ENCODE peak calls at places on chromosomes 16 and 17, in ten cellular contexts. One of them, this sample, is unnamed.

GRCh38 chr17:20084621-20085282 is 75.6 kb downstream of the SPECC1 start:
- DNase-seq in left ventricle myocardium inferior: no peak
- DNase-seq in endothelial cell: no peak
- DNase-seq in AG10803: no peak
- DNase-seq in cardiac fibroblast: no peak
- DNase-seq in GM13976: no peak
- DNase-seq in kidney epithelial cell: no peak
- DNase-seq in stomach: no peak
- DNase-seq in activated CD8-positive, alpha-beta T cell treated with anti-CD3 and anti-CD28 coated beads for 36 hours: no peak
- DNase-seq in fibroblast of pulmonary artery: no peak
- DNase-seq in this sample: no peak

GRCh38 chr16:9139965-9140364 is 48.5 kb downstream of the HAPSTR1 start:
- DNase-seq in left ventricle myocardium inferior: no peak
- DNase-seq in endothelial cell: peak; percentile 41
- DNase-seq in AG10803: peak; percentile 43
- DNase-seq in cardiac fibroblast: peak; percentile 41
- DNase-seq in GM13976: no peak
- DNase-seq in kidney epithelial cell: no peak
- DNase-seq in stomach: no peak
- DNase-seq in activated CD8-positive, alpha-beta T cell treated with anti-CD3 and anti-CD28 coated beads for 36 hours: peak; percentile 35
- DNase-seq in fibroblast of pulmonary artery: peak; percentile 47
- DNase-seq in this sample: no peak

GRCh38 chr17:17712268-17712924 is 31.1 kb downstream of the RAI1 start:
- DNase-seq in left ventricle myocardium inferior: no peak
- DNase-seq in endothelial cell: no peak
- DNase-seq in AG10803: peak; percentile 88
- DNase-seq in cardiac fibroblast: peak; percentile 86
- DNase-seq in GM13976: peak; percentile 73
- DNase-seq in kidney epithelial cell: no peak
- DNase-seq in stomach: no peak
- DNase-seq in activated CD8-positive, alpha-beta T cell treated with anti-CD3 and anti-CD28 coated beads for 36 hours: peak; percentile 58
- DNase-seq in fibroblast of pulmonary artery: peak; percentile 94
- DNase-seq in this sample: no peak

GRCh38 chr17:41537614-41537954 is 9.5 kb upstream of the KRT19 start:
- DNase-seq in left ventricle myocardium inferior: no peak
- DNase-seq in endothelial cell: no peak
- DNase-seq in AG10803: no peak
- DNase-seq in cardiac fibroblast: no peak
- DNase-seq in GM13976: no peak
- DNase-seq in kidney epithelial cell: no peak
- DNase-seq in stomach: no peak
- DNase-seq in activated CD8-positive, alpha-beta T cell treated with anti-CD3 and anti-CD28 coated beads for 36 hours: no peak
- DNase-seq in fibroblast of pulmonary artery: no peak
- DNase-seq in this sample: no peak

GRCh38 chr17:57293077-57293476 is 36.8 kb downstream of the MSI2 start:
- DNase-seq in left ventricle myocardium inferior: peak; percentile 27
- DNase-seq in endothelial cell: no peak
- DNase-seq in AG10803: no peak
- DNase-seq in cardiac fibroblast: peak; percentile 9
- DNase-seq in GM13976: no peak
- DNase-seq in kidney epithelial cell: peak; percentile 77
- DNase-seq in stomach: no peak
- DNase-seq in activated CD8-positive, alpha-beta T cell treated with anti-CD3 and anti-CD28 coated beads for 36 hours: no peak
- DNase-seq in fibroblast of pulmonary artery: no peak
- DNase-seq in this sample: no peak

GRCh38 chr17:8063761-8064589 is 23.5 kb downstream of the ALOX12B start:
- DNase-seq in left ventricle myocardium inferior: no peak
- DNase-seq in endothelial cell: no peak
- DNase-seq in AG10803: no peak
- DNase-seq in cardiac fibroblast: no peak
- DNase-seq in GM13976: no peak
- DNase-seq in kidney epithelial cell: no peak
- DNase-seq in stomach: no peak
- DNase-seq in activated CD8-positive, alpha-beta T cell treated with anti-CD3 and anti-CD28 coated beads for 36 hours: no peak
- DNase-seq in fibroblast of pulmonary artery: no peak
- DNase-seq in this sample: no peak

GRCh38 chr17:64732336-64733006 is 70.4 kb upstream of the SMURF2 start:
- DNase-seq in left ventricle myocardium inferior: peak; percentile 46
- DNase-seq in endothelial cell: no peak
- DNase-seq in AG10803: peak; percentile 73
- DNase-seq in cardiac fibroblast: peak; percentile 86
- DNase-seq in GM13976: no peak
- DNase-seq in kidney epithelial cell: no peak
- DNase-seq in stomach: no peak
- DNase-seq in activated CD8-positive, alpha-beta T cell treated with anti-CD3 and anti-CD28 coated beads for 36 hours: no peak
- DNase-seq in fibroblast of pulmonary artery: peak; percentile 86
- DNase-seq in this sample: no peak

GRCh38 chr16:49855822-49856740 is at the start of gene ZNF423:
- DNase-seq in left ventricle myocardium inferior: no peak
- DNase-seq in endothelial cell: peak; percentile 53
- DNase-seq in AG10803: no peak
- DNase-seq in cardiac fibroblast: no peak
- DNase-seq in GM13976: no peak
- DNase-seq in kidney epithelial cell: no peak
- DNase-seq in stomach: no peak
- DNase-seq in activated CD8-positive, alpha-beta T cell treated with anti-CD3 and anti-CD28 coated beads for 36 hours: no peak
- DNase-seq in fibroblast of pulmonary artery: peak; percentile 15
- DNase-seq in this sample: peak; percentile 50

GRCh38 chr17:1979182-1979980 is 45.8 kb downstream of the RTN4RL1 start:
- DNase-seq in left ventricle myocardium inferior: no peak
- DNase-seq in endothelial cell: no peak
- DNase-seq in AG10803: no peak
- DNase-seq in cardiac fibroblast: no peak
- DNase-seq in GM13976: no peak
- DNase-seq in kidney epithelial cell: no peak
- DNase-seq in stomach: no peak
- DNase-seq in activated CD8-positive, alpha-beta T cell treated with anti-CD3 and anti-CD28 coated beads for 36 hours: no peak
- DNase-seq in fibroblast of pulmonary artery: no peak
- DNase-seq in this sample: no peak

GRCh38 chr17:80850109-80850508 is 141.5 kb upstream of the CHMP6 start:
- DNase-seq in left ventricle myocardium inferior: no peak
- DNase-seq in endothelial cell: no peak
- DNase-seq in AG10803: no peak
- DNase-seq in cardiac fibroblast: no peak
- DNase-seq in GM13976: no peak
- DNase-seq in kidney epithelial cell: no peak
- DNase-seq in stomach: no peak
- DNase-seq in activated CD8-positive, alpha-beta T cell treated with anti-CD3 and anti-CD28 coated beads for 36 hours: no peak
- DNase-seq in fibroblast of pulmonary artery: no peak
- DNase-seq in this sample: no peak

GRCh38 chr17:17361543-17362511 is 58.7 kb downstream of the NT5M start:
- DNase-seq in left ventricle myocardium inferior: peak; percentile 47
- DNase-seq in endothelial cell: no peak
- DNase-seq in AG10803: peak; percentile 50
- DNase-seq in cardiac fibroblast: peak; percentile 33
- DNase-seq in GM13976: no peak
- DNase-seq in kidney epithelial cell: no peak
- DNase-seq in stomach: no peak
- DNase-seq in activated CD8-positive, alpha-beta T cell treated with anti-CD3 and anti-CD28 coated beads for 36 hours: no peak
- DNase-seq in fibroblast of pulmonary artery: no peak
- DNase-seq in this sample: no peak

GRCh38 chr17:80430446-80431245 is 15.7 kb downstream of the ENDOV start:
- DNase-seq in left ventricle myocardium inferior: no peak
- DNase-seq in endothelial cell: no peak
- DNase-seq in AG10803: no peak
- DNase-seq in cardiac fibroblast: no peak
- DNase-seq in GM13976: no peak
- DNase-seq in kidney epithelial cell: no peak
- DNase-seq in stomach: no peak
- DNase-seq in activated CD8-positive, alpha-beta T cell treated with anti-CD3 and anti-CD28 coated beads for 36 hours: no peak
- DNase-seq in fibroblast of pulmonary artery: no peak
- DNase-seq in this sample: no peak

GRCh38 chr16:28587386-28587785 is 9.5 kb downstream of the SULT1A2 start:
- DNase-seq in left ventricle myocardium inferior: no peak
- DNase-seq in endothelial cell: no peak
- DNase-seq in AG10803: no peak
- DNase-seq in cardiac fibroblast: no peak
- DNase-seq in GM13976: no peak
- DNase-seq in kidney epithelial cell: no peak
- DNase-seq in stomach: no peak
- DNase-seq in activated CD8-positive, alpha-beta T cell treated with anti-CD3 and anti-CD28 coated beads for 36 hours: no peak
- DNase-seq in fibroblast of pulmonary artery: no peak
- DNase-seq in this sample: no peak

GRCh38 chr17:36947922-36948716 is 635 bp upstream of the AATF start:
- DNase-seq in left ventricle myocardium inferior: no peak
- DNase-seq in endothelial cell: no peak
- DNase-seq in AG10803: no peak
- DNase-seq in cardiac fibroblast: no peak
- DNase-seq in GM13976: no peak
- DNase-seq in kidney epithelial cell: no peak
- DNase-seq in stomach: no peak
- DNase-seq in activated CD8-positive, alpha-beta T cell treated with anti-CD3 and anti-CD28 coated beads for 36 hours: no peak
- DNase-seq in fibroblast of pulmonary artery: no peak
- DNase-seq in this sample: no peak

DNA sequence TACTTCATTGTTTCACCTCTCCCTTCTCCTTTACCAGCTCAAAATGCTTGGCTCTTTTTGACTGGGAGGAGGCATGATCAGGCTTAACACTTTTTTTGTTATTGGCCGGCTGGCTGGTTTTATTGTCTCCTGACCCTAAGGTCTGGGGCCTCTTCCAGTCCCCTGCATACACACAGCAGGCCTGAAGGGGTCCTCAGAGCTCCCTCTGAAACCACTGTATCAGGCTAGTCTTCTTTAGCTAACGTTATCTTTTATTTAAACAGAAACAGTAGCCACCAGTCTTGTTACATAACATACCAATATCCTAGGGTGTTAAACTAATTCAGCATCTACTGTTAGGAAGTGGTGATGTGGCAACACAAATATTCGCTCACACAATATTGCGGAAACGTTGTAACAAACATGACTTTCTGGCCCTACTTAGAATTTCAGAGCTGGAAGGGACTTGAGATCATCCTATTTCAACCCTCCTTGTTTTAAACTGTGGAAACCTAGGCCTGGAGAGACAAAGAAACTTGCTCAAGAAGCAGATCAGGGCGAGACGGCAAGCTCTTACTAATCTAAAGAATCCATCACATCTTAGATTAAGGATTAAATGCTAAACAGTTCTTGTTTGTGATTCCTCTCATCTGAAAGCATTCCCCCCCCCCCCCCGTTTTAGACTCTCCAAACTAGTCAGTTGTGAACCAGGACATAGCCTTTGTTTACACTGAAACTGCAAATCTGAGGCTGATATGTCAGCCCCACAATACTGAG is 1.7 kb upstream of the YPEL2 start:
- DNase-seq in left ventricle myocardium inferior: peak; percentile 61
- DNase-seq in endothelial cell: peak; percentile 59
- DNase-seq in AG10803: peak; percentile 91
- DNase-seq in cardiac fibroblast: peak; percentile 92
- DNase-seq in GM13976: peak; percentile 72
- DNase-seq in kidney epithelial cell: no peak
- DNase-seq in stomach: peak; percentile 66
- DNase-seq in activated CD8-positive, alpha-beta T cell treated with anti-CD3 and anti-CD28 coated beads for 36 hours: peak; percentile 72
- DNase-seq in fibroblast of pulmonary artery: peak; percentile 91
- DNase-seq in this sample: peak; percentile 21
- TF ChIP-seq CTCF in left ventricle myocardium inferior: peak; percentile 94
- TF ChIP-seq CTCF in endothelial cell: peak; percentile 53
- TF ChIP-seq CTCF in AG10803: peak; percentile 97
- TF ChIP-seq CTCF in cardiac fibroblast: peak; percentile 87
- TF ChIP-seq CTCF in GM13976: peak; percentile 71
- TF ChIP-seq CTCF in kidney epithelial cell: peak; percentile 92
- TF ChIP-seq CTCF in stomach: peak; percentile 81
- TF ChIP-seq CTCF in activated CD8-positive, alpha-beta T cell treated with anti-CD3 and anti-CD28 coated beads for 36 hours: peak; percentile 93
- TF ChIP-seq CTCF in fibroblast of pulmonary artery: peak; percentile 97
- TF ChIP-seq CTCF in this sample: peak; percentile 80

GRCh38 chr16:81214745-81215166 is 23.7 kb upstream of the BCO1 start:
- DNase-seq in left ventricle myocardium inferior: no peak
- DNase-seq in endothelial cell: peak; percentile 21
- DNase-seq in AG10803: peak; percentile 33
- DNase-seq in cardiac fibroblast: peak; percentile 32
- DNase-seq in GM13976: peak; percentile 46
- DNase-seq in kidney epithelial cell: no peak
- DNase-seq in stomach: peak; percentile 38
- DNase-seq in activated CD8-positive, alpha-beta T cell treated with anti-CD3 and anti-CD28 coated beads for 36 hours: peak; percentile 15
- DNase-seq in fibroblast of pulmonary artery: peak; percentile 29
- DNase-seq in this sample: no peak
- TF ChIP-seq CTCF in left ventricle myocardium inferior: peak; percentile 47
- TF ChIP-seq CTCF in endothelial cell: peak; percentile 21
- TF ChIP-seq CTCF in AG10803: peak; percentile 55
- TF ChIP-seq CTCF in cardiac fibroblast: peak; percentile 63
- TF ChIP-seq CTCF in GM13976: no peak
- TF ChIP-seq CTCF in kidney epithelial cell: peak; percentile 42
- TF ChIP-seq CTCF in stomach: no peak
- TF ChIP-seq CTCF in activated CD8-positive, alpha-beta T cell treated with anti-CD3 and anti-CD28 coated beads for 36 hours: no peak
- TF ChIP-seq CTCF in fibroblast of pulmonary artery: peak; percentile 61
- TF ChIP-seq CTCF in this sample: peak; percentile 52

GRCh38 chr17:78766225-78766624 is 15.8 kb downstream of the CYTH1 start:
- DNase-seq in left ventricle myocardium inferior: no peak
- DNase-seq in endothelial cell: no peak
- DNase-seq in AG10803: no peak
- DNase-seq in cardiac fibroblast: no peak
- DNase-seq in GM13976: no peak
- DNase-seq in kidney epithelial cell: no peak
- DNase-seq in stomach: no peak
- DNase-seq in activated CD8-positive, alpha-beta T cell treated with anti-CD3 and anti-CD28 coated beads for 36 hours: no peak
- DNase-seq in fibroblast of pulmonary artery: no peak
- DNase-seq in this sample: no peak

GRCh38 chr17:78771758-78772382 is 10.2 kb downstream of the CYTH1 start:
- DNase-seq in left ventricle myocardium inferior: no peak
- DNase-seq in endothelial cell: no peak
- DNase-seq in AG10803: no peak
- DNase-seq in cardiac fibroblast: no peak
- DNase-seq in GM13976: peak; percentile 63
- DNase-seq in kidney epithelial cell: no peak
- DNase-seq in stomach: no peak
- DNase-seq in activated CD8-positive, alpha-beta T cell treated with anti-CD3 and anti-CD28 coated beads for 36 hours: no peak
- DNase-seq in fibroblast of pulmonary artery: no peak
- DNase-seq in this sample: no peak

GRCh38 chr17:78767806-78768205 is 14.3 kb downstream of the CYTH1 start:
- DNase-seq in left ventricle myocardium inferior: no peak
- DNase-seq in endothelial cell: no peak
- DNase-seq in AG10803: no peak
- DNase-seq in cardiac fibroblast: no peak
- DNase-seq in GM13976: no peak
- DNase-seq in kidney epithelial cell: no peak
- DNase-seq in stomach: no peak
- DNase-seq in activated CD8-positive, alpha-beta T cell treated with anti-CD3 and anti-CD28 coated beads for 36 hours: no peak
- DNase-seq in fibroblast of pulmonary artery: no peak
- DNase-seq in this sample: no peak

GRCh38 chr17:78766743-78767294 is 15.3 kb downstream of the CYTH1 start:
- DNase-seq in left ventricle myocardium inferior: no peak
- DNase-seq in endothelial cell: no peak
- DNase-seq in AG10803: no peak
- DNase-seq in cardiac fibroblast: no peak
- DNase-seq in GM13976: no peak
- DNase-seq in kidney epithelial cell: no peak
- DNase-seq in stomach: no peak
- DNase-seq in activated CD8-positive, alpha-beta T cell treated with anti-CD3 and anti-CD28 coated beads for 36 hours: no peak
- DNase-seq in fibroblast of pulmonary artery: no peak
- DNase-seq in this sample: no peak

GRCh38 chr17:78769200-78769773 is 12.8 kb downstream of the CYTH1 start:
- DNase-seq in left ventricle myocardium inferior: no peak
- DNase-seq in endothelial cell: no peak
- DNase-seq in AG10803: no peak
- DNase-seq in cardiac fibroblast: no peak
- DNase-seq in GM13976: no peak
- DNase-seq in kidney epithelial cell: no peak
- DNase-seq in stomach: no peak
- DNase-seq in activated CD8-positive, alpha-beta T cell treated with anti-CD3 and anti-CD28 coated beads for 36 hours: peak; percentile 58
- DNase-seq in fibroblast of pulmonary artery: no peak
- DNase-seq in this sample: no peak
- TF ChIP-seq CTCF in left ventricle myocardium inferior: no peak
- TF ChIP-seq CTCF in endothelial cell: no peak
- TF ChIP-seq CTCF in AG10803: no peak
- TF ChIP-seq CTCF in cardiac fibroblast: no peak
- TF ChIP-seq CTCF in GM13976: no peak
- TF ChIP-seq CTCF in kidney epithelial cell: no peak
- TF ChIP-seq CTCF in stomach: no peak
- TF ChIP-seq CTCF in activated CD8-positive, alpha-beta T cell treated with anti-CD3 and anti-CD28 coated beads for 36 hours: peak; percentile 51
- TF ChIP-seq CTCF in fibroblast of pulmonary artery: no peak
- TF ChIP-seq CTCF in this sample: no peak

GRCh38 chr17:66975614-66976378 is 11.3 kb downstream of the CACNG4 start:
- DNase-seq in left ventricle myocardium inferior: peak; percentile 39
- DNase-seq in endothelial cell: peak; percentile 34
- DNase-seq in AG10803: no peak
- DNase-seq in cardiac fibroblast: no peak
- DNase-seq in GM13976: peak; percentile 60
- DNase-seq in kidney epithelial cell: no peak
- DNase-seq in stomach: peak; percentile 44
- DNase-seq in activated CD8-positive, alpha-beta T cell treated with anti-CD3 and anti-CD28 coated beads for 36 hours: peak; percentile 41
- DNase-seq in fibroblast of pulmonary artery: no peak
- DNase-seq in this sample: no peak
- TF ChIP-seq CTCF in left ventricle myocardium inferior: no peak
- TF ChIP-seq CTCF in endothelial cell: no peak
- TF ChIP-seq CTCF in AG10803: no peak
- TF ChIP-seq CTCF in cardiac fibroblast: no peak
- TF ChIP-seq CTCF in GM13976: no peak
- TF ChIP-seq CTCF in kidney epithelial cell: peak; percentile 22
- TF ChIP-seq CTCF in stomach: no peak
- TF ChIP-seq CTCF in activated CD8-positive, alpha-beta T cell treated with anti-CD3 and anti-CD28 coated beads for 36 hours: no peak
- TF ChIP-seq CTCF in fibroblast of pulmonary artery: peak; percentile 7
- TF ChIP-seq CTCF in this sample: peak; percentile 40

This sample was measured in progenitor cell of endocrine pancreas.